ENCODE peak calls at places on chromosomes 12 and 14, in seven cellular contexts. O, D, I, Y, S, U and J are unnamed samples.

GRCh38 chr14:65251213-65251612 is 148.9 kb upstream of the MAX start:
- DNase-seq in O (no peak), D (no peak), I (peak; percentile 93), Y (no peak), S (no peak), U (no peak), J (peak; percentile 87)

GRCh38 chr12:119725523-119725922 is 57.6 kb downstream of the PRKAB1 start:
- DNase-seq in O (peak; percentile 37), D (no peak), I (no peak), Y (no peak), S (no peak), U (no peak), J (no peak)

GRCh38 chr12:62817556-62818271 is 117.2 kb downstream of the PPM1H start:
- DNase-seq in O (peak; percentile 30), D (no peak), I (peak; percentile 23), Y (no peak), S (no peak), U (no peak), J (no peak)

GRCh38 chr14:78566017-78566858 is 396.1 kb downstream of the NRXN3 start:
- DNase-seq in O (peak; percentile 90), D (peak; percentile 7), I (peak; percentile 10), Y (no peak), S (peak; percentile 66), U (peak; percentile 67), J (peak; percentile 19)

GRCh38 chr14:61253064-61253753 is 27.9 kb downstream of the TMEM30B start:
- DNase-seq in O (no peak), D (no peak), I (no peak), Y (no peak), S (no peak), U (no peak), J (no peak)

GRCh38 chr14:23645504-23645811 is 9.3 kb downstream of the DHRS2 start:
- DNase-seq in O (no peak), D (no peak), I (no peak), Y (no peak), S (no peak), U (no peak), J (no peak)

GRCh38 chr12:72642726-72643125 is 370.6 kb downstream of the TRHDE start:
- DNase-seq in O (no peak), D (no peak), I (no peak), Y (no peak), S (no peak), U (no peak), J (no peak)

GRCh38 chr12:98355322-98355721 is 160.1 kb upstream of the TMPO start:
- DNase-seq in O (no peak), D (no peak), I (peak; percentile 19), Y (no peak), S (no peak), U (no peak), J (no peak)

GRCh38 chr12:128853321-128854197 is at the start of gene GLT1D1:
- DNase-seq in O (no peak), D (no peak), I (no peak), Y (peak; percentile 90), S (no peak), U (no peak), J (no peak)

GRCh38 chr12:127280393-127281275 is 986.3 kb upstream of the TMEM132C start:
- DNase-seq in O (peak; percentile 82), D (no peak), I (no peak), Y (peak; percentile 84), S (no peak), U (peak; percentile 33), J (no peak)
- TF ChIP-seq CTCF in O (peak; percentile 94), D (peak; percentile 98), I (peak; percentile 82), Y (peak; percentile 48), S (peak; percentile 5), U (peak; percentile 49), J (peak; percentile 46)

DNA sequence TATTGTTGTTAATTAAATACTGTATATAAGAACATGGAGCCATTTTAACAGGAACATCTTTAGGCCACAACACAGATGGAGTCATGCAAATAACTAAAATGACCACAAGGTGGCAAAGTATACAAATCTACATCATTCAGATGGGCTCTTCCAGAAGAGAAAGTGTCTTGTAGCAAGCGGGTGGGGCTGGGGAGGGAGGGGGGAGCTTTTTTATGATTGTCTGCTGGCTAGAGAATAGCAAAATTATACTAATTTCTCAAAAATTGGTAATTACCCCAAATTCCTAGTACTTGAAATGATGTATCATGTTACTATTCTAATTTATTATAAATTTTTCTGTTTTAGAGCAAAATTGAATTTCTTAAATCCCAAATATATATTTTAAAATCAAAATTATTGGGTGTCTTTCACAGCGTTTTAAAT is 378.7 kb downstream of the PRKD1 start:
- DNase-seq in O (peak; percentile 49), D (peak; percentile 19), I (peak; percentile 17), Y (no peak), S (no peak), U (no peak), J (peak; percentile 38)
- TF ChIP-seq CTCF in O (peak; percentile 72), D (peak; percentile 51), I (peak; percentile 23), Y (no peak), S (peak; percentile 43), U (peak; percentile 54), J (peak; percentile 54)

GRCh38 chr12:54571857-54572195 is 16.6 kb downstream of the PPP1R1A start:
- DNase-seq in O (no peak), D (no peak), I (no peak), Y (no peak), S (no peak), U (no peak), J (no peak)

GRCh38 chr12:54569072-54569471 is 19.4 kb downstream of the PPP1R1A start:
- DNase-seq in O (no peak), D (no peak), I (no peak), Y (no peak), S (no peak), U (no peak), J (no peak)

GRCh38 chr12:54569995-54570531 is 18.4 kb downstream of the PPP1R1A start:
- DNase-seq in O (no peak), D (no peak), I (no peak), Y (no peak), S (no peak), U (no peak), J (no peak)

GRCh38 chr12:54572881-54573280 is 15.6 kb downstream of the PPP1R1A start:
- DNase-seq in O (no peak), D (no peak), I (no peak), Y (no peak), S (no peak), U (no peak), J (no peak)

GRCh38 chr12:54571166-54571856 is 17.1 kb downstream of the PPP1R1A start:
- DNase-seq in O (no peak), D (no peak), I (no peak), Y (no peak), S (no peak), U (no peak), J (no peak)
- TF ChIP-seq CTCF in O (no peak), D (no peak), I (no peak), Y (no peak), S (no peak), U (no peak), J (no peak)

GRCh38 chr14:73759183-73759713 is 45.1 kb upstream of the PNMA1 start:
- DNase-seq in O (peak; percentile 72), D (no peak), I (no peak), Y (peak; percentile 94), S (peak; percentile 89), U (peak; percentile 83), J (no peak)
- TF ChIP-seq CTCF in O (no peak), D (no peak), I (no peak), Y (no peak), S (no peak), U (peak; percentile 13), J (no peak)

GRCh38 chr12:75833268-75833667 is 198.3 kb downstream of the PHLDA1 start:
- DNase-seq in O (no peak), D (no peak), I (no peak), Y (no peak), S (no peak), U (no peak), J (no peak)

GRCh38 chr12:75836533-75836932 is 195.0 kb downstream of the PHLDA1 start:
- DNase-seq in O (no peak), D (no peak), I (no peak), Y (no peak), S (no peak), U (no peak), J (no peak)

GRCh38 chr12:75837700-75838099 is 193.9 kb downstream of the PHLDA1 start:
- DNase-seq in O (no peak), D (no peak), I (no peak), Y (no peak), S (no peak), U (no peak), J (no peak)

GRCh38 chr12:75831413-75831812 is 200.2 kb downstream of the PHLDA1 start:
- DNase-seq in O (no peak), D (no peak), I (no peak), Y (no peak), S (no peak), U (no peak), J (no peak)

DNA sequence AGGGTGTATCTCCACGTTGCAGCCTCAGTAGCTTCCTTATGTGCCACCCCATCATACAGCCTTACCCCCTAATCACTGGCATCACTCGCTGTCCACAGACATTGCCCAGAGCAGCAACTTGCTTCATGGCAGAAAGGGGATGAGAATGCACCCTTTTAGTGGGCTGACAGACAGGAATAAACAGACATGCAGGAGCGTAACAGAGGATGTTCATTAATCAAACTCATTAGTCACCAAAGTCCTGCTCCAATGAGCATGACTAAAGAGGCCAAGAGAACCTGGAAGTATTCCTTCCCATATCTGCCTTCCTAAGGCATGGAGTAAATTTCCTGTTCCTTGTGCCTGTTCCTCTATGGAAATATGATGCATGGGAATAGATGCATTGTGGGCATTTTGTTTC is 197.0 kb downstream of the PHLDA1 start:
- DNase-seq in O (no peak), D (peak; percentile 72), I (no peak), Y (no peak), S (no peak), U (no peak), J (no peak)
- TF ChIP-seq CTCF in O (no peak), D (no peak), I (no peak), Y (no peak), S (no peak), U (no peak), J (no peak)